ENCODE peak calls at places on chromosome 5, in seven cellular contexts. Z, S, N, X, D, P and K are unnamed samples.

GRCh38 chr5:140000332-140000731 is 42.8 kb downstream of the NRG2 start:
- DNase-seq in Z (peak; percentile 33), S (no peak), N (peak; percentile 68), X (no peak), D (no peak), P (no peak), K (no peak)

GRCh38 chr5:1966461-1966860 is 83.7 kb upstream of the IRX4 start:
- DNase-seq in Z (no peak), S (no peak), N (no peak), X (no peak), D (no peak), P (no peak), K (no peak)

GRCh38 chr5:134175874-134176522 is 752 bp downstream of the SKP1 start:
- DNase-seq in Z (peak; percentile 36), S (peak; percentile 18), N (peak; percentile 68), X (no peak), D (no peak), P (no peak), K (no peak)

GRCh38 chr5:170182461-170182860 is 50.3 kb upstream of the C5orf58 start:
- DNase-seq in Z (no peak), S (no peak), N (no peak), X (no peak), D (no peak), P (no peak), K (no peak)

GRCh38 chr5:125036494-125036893 is 290.1 kb upstream of the ZNF608 start:
- DNase-seq in Z (no peak), S (no peak), N (no peak), X (no peak), D (no peak), P (no peak), K (no peak)

GRCh38 chr5:110957934-110958333 is 113.6 kb upstream of the TSLP start:
- DNase-seq in Z (no peak), S (no peak), N (no peak), X (no peak), D (no peak), P (no peak), K (no peak)

GRCh38 chr5:82104872-82105271 is 133.0 kb downstream of the ATG10 start:
- DNase-seq in Z (no peak), S (no peak), N (no peak), X (no peak), D (no peak), P (no peak), K (no peak)

GRCh38 chr5:61313960-61314681 is 17.9 kb upstream of the ZSWIM6 start:
- DNase-seq in Z (no peak), S (no peak), N (no peak), X (no peak), D (no peak), P (no peak), K (no peak)

GRCh38 chr5:6190838-6191237 is 187.5 kb downstream of the MED10 start:
- DNase-seq in Z (no peak), S (no peak), N (no peak), X (no peak), D (no peak), P (no peak), K (no peak)

GRCh38 chr5:102554092-102554491 is 55.3 kb upstream of the SLCO6A1 start:
- DNase-seq in Z (no peak), S (no peak), N (no peak), X (no peak), D (no peak), P (no peak), K (no peak)